ENCODE peak calls at places on chromosomes 2 and 18, in nine cellular contexts. M is HFFc6, E is EL, U is A549, R is NCI-H1092, I is EH, Y is trophoblast cell, K is foreskin fibroblast, Z is head of caudate nucleus. S is an unnamed sample.

GRCh38 chr2:67812682-67813081 is 250.1 kb downstream of the C1D start:
- DNase-seq in M (no peak), Y (no peak), I (no peak), K (no peak), U (no peak), R (no peak), Z (no peak), E (no peak), S (no peak)

GRCh38 chr2:33371304-33372090 is 105.0 kb upstream of the RASGRP3 start:
- DNase-seq in E (no peak), Y (no peak), Z (no peak), K (no peak), R (no peak), I (no peak), M (no peak), U (no peak), S (no peak)

GRCh38 chr18:10293966-10294365 is 160.5 kb upstream of the APCDD1 start:
- DNase-seq in E (no peak), M (no peak), K (no peak), R (no peak), I (no peak), Y (no peak), Z (no peak), U (no peak), S (no peak)

GRCh38 chr18:45837283-45838070 is 12.0 kb downstream of the SIGLEC15 start:
- DNase-seq in K (peak; percentile 47), I (peak; percentile 54), Z (no peak), M (no peak), E (peak; percentile 47), U (no peak), R (peak; percentile 44), Y (peak; percentile 88), S (peak; percentile 80)

GRCh38 chr2:25301453-25302352 is 40.0 kb downstream of the DNMT3A start:
- DNase-seq in U (no peak), K (peak; percentile 83), R (no peak), M (peak; percentile 72), Y (no peak), E (peak; percentile 87), I (peak; percentile 87), Z (no peak), S (no peak)

GRCh38 chr2:10390369-10390801 is 57.7 kb downstream of the ODC1 start:
- DNase-seq in R (no peak), E (peak; percentile 67), Z (no peak), I (peak; percentile 65), K (no peak), Y (no peak), U (no peak), M (peak; percentile 57), S (no peak)

GRCh38 chr2:30268296-30268871 is 37.0 kb downstream of the LBH start:
- DNase-seq in K (no peak), Z (no peak), Y (peak; percentile 74), E (no peak), M (no peak), I (no peak), U (no peak), R (no peak), S (no peak)

GRCh38 chr2:98944786-98945185 is 8.8 kb upstream of the CRACDL start:
- DNase-seq in R (no peak), E (peak; percentile 16), U (no peak), Y (no peak), K (no peak), I (peak; percentile 43), M (peak; percentile 19), Z (no peak), S (no peak)

GRCh38 chr2:183490930-183491329 is 366.7 kb downstream of the NUP35 start:
- DNase-seq in E (peak; percentile 34), M (no peak), Z (peak; percentile 59), I (no peak), Y (no peak), K (no peak), U (no peak), R (peak; percentile 18), S (no peak)

GRCh38 chr2:118121986-118122767 is 33.9 kb downstream of the INSIG2 start:
- DNase-seq in R (no peak), Y (peak; percentile 22), K (no peak), I (no peak), M (no peak), Z (no peak), E (no peak), U (no peak), S (no peak)

GRCh38 chr2:174877796-174878195 is 113.5 kb upstream of the CHRNA1 start:
- DNase-seq in R (no peak), U (no peak), E (no peak), I (no peak), M (no peak), Z (no peak), Y (no peak), K (no peak), S (no peak)

GRCh38 chr2:172516299-172516698 is 39.6 kb upstream of the PDK1 start:
- DNase-seq in U (no peak), K (peak; percentile 71), Y (no peak), Z (no peak), R (no peak), E (peak; percentile 47), I (peak; percentile 67), M (peak; percentile 77), S (no peak)

GRCh38 chr2:1600191-1601063 is 143.9 kb downstream of the PXDN start:
- DNase-seq in R (no peak), M (peak; percentile 42), Z (no peak), Y (no peak), K (peak; percentile 86), I (peak; percentile 44), U (no peak), E (peak; percentile 36), S (no peak)

GRCh38 chr2:68908392-68908970 is 37.3 kb upstream of the BMP10 start:
- DNase-seq in Z (peak; percentile 12), R (no peak), M (peak; percentile 23), E (peak; percentile 79), I (peak; percentile 71), Y (no peak), U (peak; percentile 57), K (peak; percentile 14), S (peak; percentile 40)

GRCh38 chr2:65040414-65041261 is 15.6 kb upstream of the CEP68 start:
- DNase-seq in R (peak; percentile 68), Y (peak; percentile 74), I (peak; percentile 85), Z (peak; percentile 94), E (peak; percentile 79), K (peak; percentile 71), U (peak; percentile 90), M (peak; percentile 75), S (peak; percentile 84)